ENCODE peak calls at places on chromosomes 4 and X, in five cellular contexts. S is activated CD4-positive, CD25-positive, alpha-beta regulatory T cell; Q is hepatic stellate cell; H is OCI-LY7; G is type B pancreatic cell. P is an unnamed sample.

GRCh38 chr4:61243962-61244361 is 43.8 kb downstream of the ADGRL3 start:
- DNase-seq in S (no peak), Q (no peak), H (no peak), G (no peak), P (no peak)

GRCh38 chrX:151970661-151971060 is 3.8 kb downstream of the GABRE start:
- DNase-seq in S (no peak), Q (peak; percentile 70), H (no peak), G (no peak), P (no peak)

GRCh38 chr4:105227054-105227453 is 80.4 kb downstream of the TET2 start:
- DNase-seq in S (no peak), Q (no peak), H (no peak), G (no peak), P (no peak)

GRCh38 chr4:1720163-1720983 is 750 bp downstream of the TMEM129 start:
- DNase-seq in S (no peak), Q (peak; percentile 57), H (peak; percentile 71), G (no peak), P (peak; percentile 75)

GRCh38 chrX:12973561-12974216 is 1.2 kb upstream of the TMSB4X start:
- DNase-seq in S (no peak), Q (no peak), H (peak; percentile 63), G (no peak), P (peak; percentile 69)

GRCh38 chr4:39883645-39884044 is 94.1 kb downstream of the PDS5A start:
- DNase-seq in S (no peak), Q (no peak), H (no peak), G (no peak), P (no peak)

GRCh38 chr4:84952776-84953175 is 13.7 kb downstream of the WDFY3 start:
- DNase-seq in S (no peak), Q (no peak), H (no peak), G (no peak), P (no peak)

GRCh38 chr4:21097865-21098264 is 397.6 kb downstream of the PACRGL start:
- DNase-seq in S (no peak), Q (no peak), H (no peak), G (no peak), P (no peak)

GRCh38 chr4:184455299-184455698 is 19.1 kb downstream of the IRF2 start:
- DNase-seq in S (no peak), Q (no peak), H (no peak), G (no peak), P (no peak)

GRCh38 chr4:42915484-42915883 is 23.0 kb downstream of the GRXCR1 start:
- DNase-seq in S (no peak), Q (no peak), H (no peak), G (no peak), P (no peak)

GRCh38 chr4:146059153-146059552 is 116.4 kb upstream of the LSM6 start:
- DNase-seq in S (no peak), Q (no peak), H (peak; percentile 85), G (no peak), P (peak; percentile 35)

GRCh38 chr4:165384608-165385007 is 5.8 kb downstream of the CPE start:
- DNase-seq in S (no peak), Q (no peak), H (no peak), G (no peak), P (no peak)

GRCh38 chr4:57023104-57023503 is 44.4 kb downstream of the POLR2B start:
- DNase-seq in S (no peak), Q (peak; percentile 56), H (no peak), G (no peak), P (no peak)

GRCh38 chrX:31540313-31540712 is 468.5 kb upstream of the FTHL17 start:
- DNase-seq in S (no peak), Q (no peak), H (peak; percentile 0), G (no peak), P (no peak)

GRCh38 chr4:154658680-154659402 is 46.4 kb upstream of the FGG start:
- DNase-seq in S (no peak), Q (no peak), H (no peak), G (no peak), P (no peak)

GRCh38 chrX:24117288-24117687 is 32.2 kb upstream of the ZFX start:
- DNase-seq in S (no peak), Q (peak; percentile 76), H (no peak), G (no peak), P (no peak)

GRCh38 chr4:162499478-162499877 is 335.7 kb upstream of the FSTL5 start:
- DNase-seq in S (no peak), Q (no peak), H (peak; percentile 4), G (no peak), P (no peak)

GRCh38 chrX:107199491-107199890 is 6.7 kb downstream of the NUP62CL start:
- DNase-seq in S (no peak), Q (no peak), H (no peak), G (no peak), P (no peak)

GRCh38 chrX:1595711-1596060 is 4.3 kb downstream of the AKAP17A start:
- DNase-seq in S (no peak), Q (no peak), H (no peak), G (peak; percentile 45), P (no peak)